ENCODE peak calls at places on chromosomes 16 and 17, in eight cellular contexts. One of them, this sample, is unnamed.

GRCh38 chr17:67095803-67096202 is 51.4 kb downstream of the CACNG1 start:
- DNase-seq in GF-D8: no peak
- DNase-seq in NCI-H1092: no peak
- DNase-seq in prostate gland: no peak
- DNase-seq in activated naive CD4-positive, alpha-beta T cell: no peak
- DNase-seq in WERI-Rb-1: no peak
- DNase-seq in stimulated activated CD8-positive, alpha-beta memory T cell treated with anti-CD3 and anti-CD28 coated beads, Interleukin-4, amount 100 ng/mL, for 1 hour: no peak
- DNase-seq in NCI-H82: no peak
- DNase-seq in this sample: no peak

GRCh38 chr17:77345260-77345910 is 204.6 kb downstream of the SEC14L1 start:
- DNase-seq in GF-D8: no peak
- DNase-seq in NCI-H1092: no peak
- DNase-seq in prostate gland: no peak
- DNase-seq in activated naive CD4-positive, alpha-beta T cell: no peak
- DNase-seq in WERI-Rb-1: peak
- DNase-seq in stimulated activated CD8-positive, alpha-beta memory T cell treated with anti-CD3 and anti-CD28 coated beads, Interleukin-4, amount 100 ng/mL, for 1 hour: no peak
- DNase-seq in NCI-H82: no peak
- DNase-seq in this sample: peak

GRCh38 chr16:50208460-50208931 is 55.4 kb downstream of the TENT4B start:
- DNase-seq in GF-D8: no peak
- DNase-seq in NCI-H1092: no peak
- DNase-seq in prostate gland: no peak
- DNase-seq in activated naive CD4-positive, alpha-beta T cell: no peak
- DNase-seq in WERI-Rb-1: no peak
- DNase-seq in stimulated activated CD8-positive, alpha-beta memory T cell treated with anti-CD3 and anti-CD28 coated beads, Interleukin-4, amount 100 ng/mL, for 1 hour: no peak
- DNase-seq in NCI-H82: no peak
- DNase-seq in this sample: no peak

GRCh38 chr17:18947866-18948265 is 4.1 kb upstream of the SLC5A10 start:
- DNase-seq in GF-D8: no peak
- DNase-seq in NCI-H1092: no peak
- DNase-seq in prostate gland: no peak
- DNase-seq in activated naive CD4-positive, alpha-beta T cell: no peak
- DNase-seq in WERI-Rb-1: no peak
- DNase-seq in stimulated activated CD8-positive, alpha-beta memory T cell treated with anti-CD3 and anti-CD28 coated beads, Interleukin-4, amount 100 ng/mL, for 1 hour: no peak
- DNase-seq in NCI-H82: no peak
- DNase-seq in this sample: peak

GRCh38 chr16:54270711-54271110 is 15.9 kb downstream of the IRX3 start:
- DNase-seq in GF-D8: no peak
- DNase-seq in NCI-H1092: no peak
- DNase-seq in prostate gland: no peak
- DNase-seq in activated naive CD4-positive, alpha-beta T cell: no peak
- DNase-seq in WERI-Rb-1: no peak
- DNase-seq in stimulated activated CD8-positive, alpha-beta memory T cell treated with anti-CD3 and anti-CD28 coated beads, Interleukin-4, amount 100 ng/mL, for 1 hour: no peak
- DNase-seq in NCI-H82: no peak
- DNase-seq in this sample: no peak

GRCh38 chr17:80678621-80679020 is 134.0 kb downstream of the RPTOR start:
- DNase-seq in GF-D8: no peak
- DNase-seq in NCI-H1092: no peak
- DNase-seq in prostate gland: no peak
- DNase-seq in activated naive CD4-positive, alpha-beta T cell: no peak
- DNase-seq in WERI-Rb-1: peak
- DNase-seq in stimulated activated CD8-positive, alpha-beta memory T cell treated with anti-CD3 and anti-CD28 coated beads, Interleukin-4, amount 100 ng/mL, for 1 hour: no peak
- DNase-seq in NCI-H82: no peak
- DNase-seq in this sample: no peak

GRCh38 chr17:40060887-40061480 is 1.8 kb upstream of the THRA start:
- DNase-seq in GF-D8: no peak
- DNase-seq in NCI-H1092: no peak
- DNase-seq in prostate gland: no peak
- DNase-seq in activated naive CD4-positive, alpha-beta T cell: no peak
- DNase-seq in WERI-Rb-1: no peak
- DNase-seq in stimulated activated CD8-positive, alpha-beta memory T cell treated with anti-CD3 and anti-CD28 coated beads, Interleukin-4, amount 100 ng/mL, for 1 hour: no peak
- DNase-seq in NCI-H82: peak
- DNase-seq in this sample: no peak

GRCh38 chr17:47192549-47192948 is 3.5 kb upstream of the CDC27 start:
- DNase-seq in GF-D8: no peak
- DNase-seq in NCI-H1092: peak
- DNase-seq in prostate gland: no peak
- DNase-seq in activated naive CD4-positive, alpha-beta T cell: no peak
- DNase-seq in WERI-Rb-1: no peak
- DNase-seq in stimulated activated CD8-positive, alpha-beta memory T cell treated with anti-CD3 and anti-CD28 coated beads, Interleukin-4, amount 100 ng/mL, for 1 hour: no peak
- DNase-seq in NCI-H82: no peak
- DNase-seq in this sample: no peak

GRCh38 chr17:66540131-66540781 is 237.8 kb downstream of the PRKCA start:
- DNase-seq in GF-D8: no peak
- DNase-seq in NCI-H1092: no peak
- DNase-seq in prostate gland: no peak
- DNase-seq in activated naive CD4-positive, alpha-beta T cell: no peak
- DNase-seq in WERI-Rb-1: no peak
- DNase-seq in stimulated activated CD8-positive, alpha-beta memory T cell treated with anti-CD3 and anti-CD28 coated beads, Interleukin-4, amount 100 ng/mL, for 1 hour: no peak
- DNase-seq in NCI-H82: no peak
- DNase-seq in this sample: peak

GRCh38 chr17:82892869-82893565 is 53.2 kb upstream of the ZNF750 start:
- DNase-seq in GF-D8: no peak
- DNase-seq in NCI-H1092: no peak
- DNase-seq in prostate gland: no peak
- DNase-seq in activated naive CD4-positive, alpha-beta T cell: no peak
- DNase-seq in WERI-Rb-1: no peak
- DNase-seq in stimulated activated CD8-positive, alpha-beta memory T cell treated with anti-CD3 and anti-CD28 coated beads, Interleukin-4, amount 100 ng/mL, for 1 hour: peak
- DNase-seq in NCI-H82: no peak
- DNase-seq in this sample: no peak

GRCh38 chr17:58455491-58455890 is 32.7 kb downstream of the HSF5 start:
- DNase-seq in GF-D8: no peak
- DNase-seq in NCI-H1092: no peak
- DNase-seq in prostate gland: no peak
- DNase-seq in activated naive CD4-positive, alpha-beta T cell: no peak
- DNase-seq in WERI-Rb-1: no peak
- DNase-seq in stimulated activated CD8-positive, alpha-beta memory T cell treated with anti-CD3 and anti-CD28 coated beads, Interleukin-4, amount 100 ng/mL, for 1 hour: no peak
- DNase-seq in NCI-H82: no peak
- DNase-seq in this sample: no peak

GRCh38 chr17:66398059-66398458 is 95.6 kb downstream of the PRKCA start:
- DNase-seq in GF-D8: no peak
- DNase-seq in NCI-H1092: no peak
- DNase-seq in prostate gland: no peak
- DNase-seq in activated naive CD4-positive, alpha-beta T cell: no peak
- DNase-seq in WERI-Rb-1: no peak
- DNase-seq in stimulated activated CD8-positive, alpha-beta memory T cell treated with anti-CD3 and anti-CD28 coated beads, Interleukin-4, amount 100 ng/mL, for 1 hour: no peak
- DNase-seq in NCI-H82: no peak
- DNase-seq in this sample: no peak

GRCh38 chr16:12617401-12617819 is 186.3 kb downstream of the CPPED1 start:
- DNase-seq in GF-D8: no peak
- DNase-seq in NCI-H1092: no peak
- DNase-seq in prostate gland: no peak
- DNase-seq in activated naive CD4-positive, alpha-beta T cell: no peak
- DNase-seq in WERI-Rb-1: no peak
- DNase-seq in stimulated activated CD8-positive, alpha-beta memory T cell treated with anti-CD3 and anti-CD28 coated beads, Interleukin-4, amount 100 ng/mL, for 1 hour: no peak
- DNase-seq in NCI-H82: no peak
- DNase-seq in this sample: no peak

GRCh38 chr17:45776896-45777295 is 7.2 kb upstream of the CRHR1 start:
- DNase-seq in GF-D8: no peak
- DNase-seq in NCI-H1092: no peak
- DNase-seq in prostate gland: no peak
- DNase-seq in activated naive CD4-positive, alpha-beta T cell: no peak
- DNase-seq in WERI-Rb-1: no peak
- DNase-seq in stimulated activated CD8-positive, alpha-beta memory T cell treated with anti-CD3 and anti-CD28 coated beads, Interleukin-4, amount 100 ng/mL, for 1 hour: no peak
- DNase-seq in NCI-H82: no peak
- DNase-seq in this sample: no peak

GRCh38 chr17:50817142-50817751 is 18.1 kb upstream of the WFIKKN2 start:
- DNase-seq in GF-D8: no peak
- DNase-seq in NCI-H1092: no peak
- DNase-seq in prostate gland: no peak
- DNase-seq in activated naive CD4-positive, alpha-beta T cell: peak
- DNase-seq in WERI-Rb-1: peak
- DNase-seq in stimulated activated CD8-positive, alpha-beta memory T cell treated with anti-CD3 and anti-CD28 coated beads, Interleukin-4, amount 100 ng/mL, for 1 hour: peak
- DNase-seq in NCI-H82: peak
- DNase-seq in this sample: peak

GRCh38 chr17:60964160-60964559 is 286.5 kb downstream of the BCAS3 start:
- DNase-seq in GF-D8: no peak
- DNase-seq in NCI-H1092: no peak
- DNase-seq in prostate gland: no peak
- DNase-seq in activated naive CD4-positive, alpha-beta T cell: no peak
- DNase-seq in WERI-Rb-1: no peak
- DNase-seq in stimulated activated CD8-positive, alpha-beta memory T cell treated with anti-CD3 and anti-CD28 coated beads, Interleukin-4, amount 100 ng/mL, for 1 hour: no peak
- DNase-seq in NCI-H82: no peak
- DNase-seq in this sample: no peak

GRCh38 chr17:31533546-31534155 is 142.2 kb downstream of the RAB11FIP4 start:
- DNase-seq in GF-D8: no peak
- DNase-seq in NCI-H1092: peak
- DNase-seq in prostate gland: no peak
- DNase-seq in activated naive CD4-positive, alpha-beta T cell: no peak
- DNase-seq in WERI-Rb-1: peak
- DNase-seq in stimulated activated CD8-positive, alpha-beta memory T cell treated with anti-CD3 and anti-CD28 coated beads, Interleukin-4, amount 100 ng/mL, for 1 hour: no peak
- DNase-seq in NCI-H82: peak
- DNase-seq in this sample: peak

GRCh38 chr17:81550285-81550684 is 1.9 kb downstream of the FAAP100 start:
- DNase-seq in GF-D8: no peak
- DNase-seq in NCI-H1092: no peak
- DNase-seq in prostate gland: no peak
- DNase-seq in activated naive CD4-positive, alpha-beta T cell: no peak
- DNase-seq in WERI-Rb-1: no peak
- DNase-seq in stimulated activated CD8-positive, alpha-beta memory T cell treated with anti-CD3 and anti-CD28 coated beads, Interleukin-4, amount 100 ng/mL, for 1 hour: no peak
- DNase-seq in NCI-H82: no peak
- DNase-seq in this sample: no peak

GRCh38 chr17:67520282-67520906 is 143.3 kb downstream of the PITPNC1 start:
- DNase-seq in GF-D8: no peak
- DNase-seq in NCI-H1092: no peak
- DNase-seq in prostate gland: no peak
- DNase-seq in activated naive CD4-positive, alpha-beta T cell: no peak
- DNase-seq in WERI-Rb-1: no peak
- DNase-seq in stimulated activated CD8-positive, alpha-beta memory T cell treated with anti-CD3 and anti-CD28 coated beads, Interleukin-4, amount 100 ng/mL, for 1 hour: no peak
- DNase-seq in NCI-H82: no peak
- DNase-seq in this sample: no peak